ENCODE peak calls at places on chromosomes 5 and 9, in four cellular contexts. J is NCI-H1105 treated with DMSO at 0.1 percent for 48 hours, T is EL, O is head of caudate nucleus. L is an unnamed sample.

GRCh38 chr5:59712836-59713487 is 180.6 kb downstream of the PDE4D start:
- DNase-seq in O (no peak), T (no peak), J (no peak), L (peak; percentile 22)

GRCh38 chr9:127847155-127847463 is 7.3 kb downstream of the ENG start:
- DNase-seq in J (no peak), T (no peak), O (no peak), L (no peak)

GRCh38 chr5:169088032-169088726 is 212.8 kb downstream of the SLIT3 start:
- DNase-seq in O (no peak), T (no peak), J (no peak), L (no peak)

GRCh38 chr9:137799630-137799983 is 78.0 kb upstream of the CACNA1B start:
- DNase-seq in J (no peak), O (no peak), T (no peak), L (no peak)

GRCh38 chr5:93303291-93303691 is 277.7 kb downstream of the NR2F1-AS1 start:
- DNase-seq in J (no peak), T (no peak), O (no peak), L (peak; percentile 61)

GRCh38 chr9:16459421-16460148 is 410.9 kb downstream of the BNC2 start:
- DNase-seq in T (no peak), J (no peak), O (no peak), L (no peak)

GRCh38 chr5:17910318-17910717 is 276.1 kb downstream of the TAF11L14 start:
- DNase-seq in J (no peak), T (no peak), O (no peak), L (peak; percentile 6)

GRCh38 chr5:78546597-78546996 is 102.0 kb downstream of the LHFPL2 start:
- DNase-seq in T (no peak), J (no peak), O (no peak), L (no peak)

GRCh38 chr5:14134086-14134485 is 9.1 kb upstream of the TRIO start:
- DNase-seq in O (no peak), J (no peak), T (no peak), L (no peak)

L was measured in astrocyte of the hippocampus.